ENCODE peak calls at places on chromosome 17, in seven cellular contexts. R is DMS153; V is nucleus accumbens; G is H7; A is activated CD4-positive, CD25-positive, alpha-beta regulatory T cell; L is AG09309; D is stimulated activated CD4-positive, alpha-beta T cell treated with anti-CD3 and anti-CD28 coated beads, Interleukin-12 subunit alpha, Interleukin-12 subunit beta, amount 100 ng/mL, for 4 hours. F is an unnamed sample.

GRCh38 chr17:79591014-79591590 is 19.7 kb downstream of the RBFOX3 start:
- DNase-seq in R (no peak), V (no peak), G (no peak), A (no peak), L (no peak), D (no peak), F (no peak)

GRCh38 chr17:40071720-40072480 is 9.1 kb downstream of the THRA start:
- DNase-seq in R (peak), V (peak), G (peak), A (no peak), L (no peak), D (no peak), F (no peak)

GRCh38 chr17:43645765-43646481 is 15.8 kb downstream of the MEOX1 start:
- DNase-seq in R (no peak), V (no peak), G (peak), A (no peak), L (no peak), D (peak), F (peak)

GRCh38 chr17:56679767-56680422 is 86.4 kb downstream of the NOG start:
- DNase-seq in R (no peak), V (no peak), G (no peak), A (no peak), L (no peak), D (no peak), F (no peak)

GRCh38 chr17:48013876-48014602 is 23.6 kb downstream of the COPZ2 start:
- DNase-seq in R (no peak), V (no peak), G (no peak), A (no peak), L (no peak), D (no peak), F (no peak)

GRCh38 chr17:69944406-69944805 is 130.6 kb upstream of the KCNJ16 start:
- DNase-seq in R (no peak), V (no peak), G (no peak), A (no peak), L (no peak), D (no peak), F (no peak)

GRCh38 chr17:57552114-57552601 is 192.9 kb downstream of the CCDC182 start:
- DNase-seq in R (no peak), V (no peak), G (peak), A (no peak), L (no peak), D (peak), F (peak)

GRCh38 chr17:1002771-1003555 is 6.0 kb downstream of the TIMM22 start:
- DNase-seq in R (peak), V (no peak), G (no peak), A (no peak), L (peak), D (no peak), F (no peak)

GRCh38 chr17:81120149-81120484 is 45.2 kb upstream of the PVALEF start:
- DNase-seq in R (peak), V (no peak), G (no peak), A (no peak), L (no peak), D (no peak), F (no peak)

GRCh38 chr17:17681744-17682292 is 560 bp downstream of the RAI1 start:
- DNase-seq in R (no peak), V (no peak), G (no peak), A (no peak), L (no peak), D (peak), F (peak)

GRCh38 chr17:4488989-4489595 is 9.6 kb upstream of the SPNS2 start:
- DNase-seq in R (no peak), V (no peak), G (no peak), A (no peak), L (no peak), D (no peak), F (no peak)

GRCh38 chr17:15273141-15273793 is 8.1 kb upstream of the PMP22 start:
- DNase-seq in R (no peak), V (no peak), G (no peak), A (no peak), L (peak), D (no peak), F (no peak)

GRCh38 chr17:68198931-68199836 is 48.7 kb upstream of the AMZ2 start:
- DNase-seq in R (no peak), V (no peak), G (peak), A (no peak), L (no peak), D (no peak), F (peak)

GRCh38 chr17:39709998-39710964 is 10.4 kb downstream of the ERBB2 start:
- DNase-seq in R (no peak), V (no peak), G (no peak), A (no peak), L (no peak), D (no peak), F (no peak)

GRCh38 chr17:75047398-75048098 is 523 bp downstream of the KCTD2 start:
- DNase-seq in R (no peak), V (peak), G (peak), A (no peak), L (no peak), D (peak), F (peak)

GRCh38 chr17:39069114-39069756 is 82.2 kb downstream of the PLXDC1 start:
- DNase-seq in R (no peak), V (no peak), G (peak), A (no peak), L (no peak), D (no peak), F (peak)

GRCh38 chr17:14211246-14211645 is 25.4 kb downstream of the CDRT15 start:
- DNase-seq in R (no peak), V (no peak), G (peak), A (no peak), L (no peak), D (no peak), F (no peak)

GRCh38 chr17:76710863-76711611 is at the start of gene MXRA7:
- DNase-seq in R (no peak), V (peak), G (peak), A (peak), L (no peak), D (peak), F (peak)

GRCh38 chr17:42111901-42112551 is 488 bp downstream of the DHX58 start:
- DNase-seq in R (no peak), V (peak), G (peak), A (no peak), L (no peak), D (peak), F (no peak)

GRCh38 chr17:64156670-64157069 is 26.7 kb upstream of the ERN1 start:
- DNase-seq in R (no peak), V (no peak), G (no peak), A (no peak), L (no peak), D (no peak), F (no peak)

GRCh38 chr17:17806611-17807010 is 30.2 kb downstream of the SREBF1 start:
- DNase-seq in R (no peak), V (no peak), G (no peak), A (no peak), L (no peak), D (no peak), F (no peak)

GRCh38 chr17:58338907-58339774 is 10.5 kb upstream of the TSPOAP1 start:
- DNase-seq in R (no peak), V (no peak), G (peak), A (no peak), L (no peak), D (peak), F (peak)

GRCh38 chr17:9715503-9716016 is 70.2 kb downstream of the USP43 start:
- DNase-seq in R (no peak), V (no peak), G (no peak), A (no peak), L (no peak), D (no peak), F (no peak)

GRCh38 chr17:50608700-50609375 is 25.8 kb upstream of the ABCC3 start:
- DNase-seq in R (peak), V (no peak), G (peak), A (no peak), L (no peak), D (no peak), F (no peak)

GRCh38 chr17:7634384-7634783 is 4.4 kb downstream of the SHBG start:
- DNase-seq in R (no peak), V (no peak), G (peak), A (no peak), L (no peak), D (no peak), F (peak)

GRCh38 chr17:65942592-65942991 is 249.3 kb downstream of the CEP112 start:
- DNase-seq in R (no peak), V (no peak), G (no peak), A (no peak), L (no peak), D (no peak), F (no peak)

GRCh38 chr17:38674013-38674748 is 576 bp downstream of the EPOP start:
- DNase-seq in R (no peak), V (no peak), G (no peak), A (no peak), L (no peak), D (peak), F (no peak)

GRCh38 chr17:80110927-80111701 is 9.7 kb downstream of the GAA start:
- DNase-seq in R (no peak), V (no peak), G (peak), A (no peak), L (no peak), D (no peak), F (no peak)

GRCh38 chr17:17126131-17127110 is 79.7 kb downstream of the PLD6 start:
- DNase-seq in R (no peak), V (no peak), G (no peak), A (no peak), L (no peak), D (no peak), F (no peak)

GRCh38 chr17:81292450-81292849 is 2.7 kb downstream of the SLC38A10 start:
- DNase-seq in R (no peak), V (no peak), G (no peak), A (no peak), L (no peak), D (no peak), F (no peak)

GRCh38 chr17:73478768-73479424 is 165.3 kb downstream of the SDK2 start:
- DNase-seq in R (no peak), V (no peak), G (peak), A (no peak), L (no peak), D (no peak), F (no peak)

GRCh38 chr17:7220593-7221280 is 999 bp downstream of the ACADVL start:
- DNase-seq in R (no peak), V (no peak), G (peak), A (peak), L (no peak), D (peak), F (peak)

GRCh38 chr17:82835766-82836512 is 3.9 kb downstream of the ZNF750 start:
- DNase-seq in R (no peak), V (no peak), G (peak), A (no peak), L (no peak), D (no peak), F (no peak)

GRCh38 chr17:68248199-68248825 is 469 bp downstream of the AMZ2 start:
- DNase-seq in R (peak), V (no peak), G (no peak), A (no peak), L (peak), D (no peak), F (no peak)

GRCh38 chr17:59620518-59621259 is 994 bp downstream of the CLTC start:
- DNase-seq in R (peak), V (peak), G (peak), A (no peak), L (no peak), D (peak), F (peak)

GRCh38 chr17:4001048-4001590 is 36.9 kb upstream of the ATP2A3 start:
- DNase-seq in R (no peak), V (no peak), G (no peak), A (no peak), L (no peak), D (no peak), F (no peak)

GRCh38 chr17:12028611-12029010 is 7.9 kb downstream of the MAP2K4 start:
- DNase-seq in R (no peak), V (no peak), G (no peak), A (no peak), L (no peak), D (no peak), F (no peak)